ENCODE peak calls at places on chromosomes 4 and X, in four cellular contexts. One of them, this sample, is unnamed.

GRCh38 chrX:51862920-51863319 is 30.5 kb upstream of the MAGED1 start:
- DNase-seq in substantia nigra: no peak
- DNase-seq in Right ventricle myocardium superior: no peak
- DNase-seq in COR-L47: no peak
- DNase-seq in this sample: no peak

GRCh38 chr4:106522839-106523238 is 154.3 kb upstream of the GIMD1 start:
- DNase-seq in substantia nigra: no peak
- DNase-seq in Right ventricle myocardium superior: no peak
- DNase-seq in COR-L47: no peak
- DNase-seq in this sample: no peak

GRCh38 chr4:124867551-124867950 is 155.0 kb upstream of the ANKRD50 start:
- DNase-seq in substantia nigra: no peak
- DNase-seq in Right ventricle myocardium superior: no peak
- DNase-seq in COR-L47: no peak
- DNase-seq in this sample: no peak

GRCh38 chr4:152385551-152385950 is 150.3 kb downstream of the FBXW7 start:
- DNase-seq in substantia nigra: no peak
- DNase-seq in Right ventricle myocardium superior: no peak
- DNase-seq in COR-L47: no peak
- DNase-seq in this sample: no peak

GRCh38 chrX:40145670-40146470 is 48.1 kb upstream of the BCOR start:
- DNase-seq in substantia nigra: no peak
- DNase-seq in Right ventricle myocardium superior: peak; percentile 42
- DNase-seq in COR-L47: no peak
- DNase-seq in this sample: no peak

GRCh38 chrX:856901-857300 is 226.3 kb downstream of the SHOX start:
- DNase-seq in substantia nigra: no peak
- DNase-seq in Right ventricle myocardium superior: no peak
- DNase-seq in COR-L47: no peak
- DNase-seq in this sample: no peak

GRCh38 chr4:114980932-114981693 is 132.3 kb downstream of the NDST4 start:
- DNase-seq in substantia nigra: no peak
- DNase-seq in Right ventricle myocardium superior: no peak
- DNase-seq in COR-L47: no peak
- DNase-seq in this sample: no peak

GRCh38 chr4:103032575-103032974 is 13.1 kb upstream of the SLC9B1 start:
- DNase-seq in substantia nigra: no peak
- DNase-seq in Right ventricle myocardium superior: no peak
- DNase-seq in COR-L47: peak; percentile 2
- DNase-seq in this sample: no peak

GRCh38 chrX:45850775-45851433 is 650.2 kb upstream of the DIPK2B start:
- DNase-seq in substantia nigra: no peak
- DNase-seq in Right ventricle myocardium superior: peak; percentile 40
- DNase-seq in COR-L47: peak; percentile 7
- DNase-seq in this sample: no peak

GRCh38 chrX:110432066-110432465 is 73.4 kb downstream of the RTL9 start:
- DNase-seq in substantia nigra: no peak
- DNase-seq in Right ventricle myocardium superior: no peak
- DNase-seq in COR-L47: no peak
- DNase-seq in this sample: no peak

GRCh38 chrX:4708970-4709760 is 995.7 kb upstream of the PRKX start:
- DNase-seq in substantia nigra: no peak
- DNase-seq in Right ventricle myocardium superior: no peak
- DNase-seq in COR-L47: no peak
- DNase-seq in this sample: no peak

GRCh38 chr4:165621983-165622382 is 243.2 kb downstream of the CPE start:
- DNase-seq in substantia nigra: no peak
- DNase-seq in Right ventricle myocardium superior: no peak
- DNase-seq in COR-L47: no peak
- DNase-seq in this sample: no peak

GRCh38 chrX:25343060-25343459 is 327.3 kb upstream of the ARX start:
- DNase-seq in substantia nigra: no peak
- DNase-seq in Right ventricle myocardium superior: no peak
- DNase-seq in COR-L47: peak; percentile 17
- DNase-seq in this sample: no peak

GRCh38 chr4:86594559-86595425 is 677 bp downstream of the PTPN13 start:
- DNase-seq in substantia nigra: peak; percentile 36
- DNase-seq in Right ventricle myocardium superior: peak; percentile 46
- DNase-seq in COR-L47: peak; percentile 43
- DNase-seq in this sample: peak; percentile 47

GRCh38 chrX:85111347-85111746 is 107.7 kb downstream of the APOOL start:
- DNase-seq in substantia nigra: no peak
- DNase-seq in Right ventricle myocardium superior: no peak
- DNase-seq in COR-L47: no peak
- DNase-seq in this sample: no peak

GRCh38 chr4:10085386-10085785 is 31.2 kb downstream of the WDR1 start:
- DNase-seq in substantia nigra: no peak
- DNase-seq in Right ventricle myocardium superior: peak; percentile 42
- DNase-seq in COR-L47: no peak
- DNase-seq in this sample: no peak

GRCh38 chr4:83219344-83219990 is 65.1 kb downstream of the COQ2 start:
- DNase-seq in substantia nigra: no peak
- DNase-seq in Right ventricle myocardium superior: no peak
- DNase-seq in COR-L47: peak; percentile 60
- DNase-seq in this sample: peak; percentile 2

This sample was measured in NCI-H1930.